ENCODE peak calls at places on chromosomes 5 and 9, in eight cellular contexts. Z, H, R, O, W, J, N and Y are unnamed samples.
A peak's percentile ranks its signal among the peaks of the same experiment; 100 is the strongest.

GRCh38 chr9:75624984-75625383 is 265.5 kb upstream of the PCSK5 start:
- DNase-seq in Z (no peak), H (no peak), R (no peak), O (no peak), W (no peak), J (no peak), N (no peak), Y (no peak)

GRCh38 chr5:103778915-103779314 is 216.3 kb upstream of the NUDT12 start:
- DNase-seq in Z (no peak), H (no peak), R (no peak), O (no peak), W (no peak), J (no peak), N (no peak), Y (no peak)

GRCh38 chr5:158013303-158013702 is 154.4 kb upstream of the CLINT1 start:
- DNase-seq in Z (no peak), H (no peak), R (no peak), O (no peak), W (no peak), J (no peak), N (no peak), Y (no peak)

GRCh38 chr5:178466342-178466741 is 123.9 kb downstream of the COL23A1 start:
- DNase-seq in Z (no peak), H (no peak), R (no peak), O (no peak), W (no peak), J (no peak), N (no peak), Y (no peak)

GRCh38 chr9:21872696-21873095 is 70.3 kb downstream of the MTAP start:
- DNase-seq in Z (no peak), H (no peak), R (no peak), O (no peak), W (no peak), J (no peak), N (no peak), Y (no peak)

GRCh38 chr5:67897980-67898379 is 317.6 kb upstream of the PIK3R1 start:
- DNase-seq in Z (no peak), H (no peak), R (no peak), O (no peak), W (no peak), J (no peak), N (peak; percentile 76), Y (no peak)

GRCh38 chr9:134625361-134626140 is 16.1 kb upstream of the COL5A1 start:
- DNase-seq in Z (no peak), H (no peak), R (no peak), O (peak; percentile 45), W (no peak), J (no peak), N (no peak), Y (peak; percentile 78)

GRCh38 chr5:143244000-143244736 is 159.3 kb downstream of the NR3C1 start:
- DNase-seq in Z (peak; percentile 75), H (no peak), R (peak; percentile 97), O (peak; percentile 97), W (no peak), J (peak; percentile 54), N (peak; percentile 97), Y (peak; percentile 96)

GRCh38 chr5:66284588-66285342 is 140.7 kb downstream of the SREK1 start:
- DNase-seq in Z (no peak), H (no peak), R (no peak), O (no peak), W (no peak), J (no peak), N (no peak), Y (no peak)

GRCh38 chr5:134510970-134511795 is 14.3 kb upstream of the JADE2 start:
- DNase-seq in Z (no peak), H (no peak), R (no peak), O (peak; percentile 6), W (no peak), J (no peak), N (peak; percentile 90), Y (peak; percentile 43)

GRCh38 chr5:23367863-23368262 is 139.5 kb upstream of the PRDM9 start:
- DNase-seq in Z (no peak), H (no peak), R (no peak), O (no peak), W (no peak), J (no peak), N (no peak), Y (no peak)

GRCh38 chr9:130940693-130941576 is 1.9 kb upstream of the FIBCD1 start:
- DNase-seq in Z (peak; percentile 59), H (no peak), R (no peak), O (peak; percentile 53), W (peak; percentile 48), J (peak; percentile 81), N (peak; percentile 83), Y (peak; percentile 30)

GRCh38 chr5:117494208-117494607 is 919.6 kb upstream of the SEMA6A start:
- DNase-seq in Z (no peak), H (no peak), R (peak; percentile 7), O (peak; percentile 77), W (no peak), J (no peak), N (no peak), Y (peak; percentile 13)

GRCh38 chr9:14222149-14222835 is 91.6 kb downstream of the NFIB start:
- DNase-seq in Z (no peak), H (no peak), R (no peak), O (no peak), W (no peak), J (no peak), N (peak; percentile 39), Y (no peak)

GRCh38 chr5:68046445-68046844 is 169.1 kb upstream of the PIK3R1 start:
- DNase-seq in Z (peak; percentile 17), H (no peak), R (peak; percentile 96), O (peak; percentile 99), W (no peak), J (no peak), N (peak; percentile 98), Y (peak; percentile 98)

GRCh38 chr5:119287547-119288073 is 68.2 kb upstream of the TNFAIP8 start:
- DNase-seq in Z (no peak), H (no peak), R (no peak), O (peak; percentile 27), W (no peak), J (no peak), N (peak; percentile 89), Y (no peak)

GRCh38 chr9:71729816-71730526 is 38.3 kb downstream of the CEMIP2 start:
- DNase-seq in Z (no peak), H (no peak), R (no peak), O (no peak), W (no peak), J (no peak), N (peak; percentile 37), Y (no peak)

GRCh38 chr9:64066736-64067368 is 1218.2 kb downstream of the FOXD4L5 start:
- DNase-seq in Z (peak; percentile 10), H (no peak), R (no peak), O (no peak), W (no peak), J (no peak), N (no peak), Y (no peak)

GRCh38 chr5:78660401-78660800 is 11.8 kb upstream of the LHFPL2 start:
- DNase-seq in Z (no peak), H (no peak), R (no peak), O (no peak), W (no peak), J (no peak), N (no peak), Y (no peak)

GRCh38 chr5:78661044-78661443 is 12.5 kb upstream of the LHFPL2 start:
- DNase-seq in Z (no peak), H (no peak), R (no peak), O (no peak), W (no peak), J (no peak), N (no peak), Y (no peak)

GRCh38 chr5:78661691-78662090 is 13.1 kb upstream of the LHFPL2 start:
- DNase-seq in Z (no peak), H (no peak), R (no peak), O (no peak), W (no peak), J (no peak), N (no peak), Y (no peak)

GRCh38 chr5:78659114-78659513 is 10.5 kb upstream of the LHFPL2 start:
- DNase-seq in Z (no peak), H (no peak), R (no peak), O (no peak), W (no peak), J (no peak), N (no peak), Y (no peak)

GRCh38 chr5:78659714-78660113 is 11.1 kb upstream of the LHFPL2 start:
- DNase-seq in Z (no peak), H (no peak), R (no peak), O (peak; percentile 21), W (no peak), J (no peak), N (no peak), Y (peak; percentile 81)
- H3K4me3 ChIP-seq in Z (no peak overlapping the region), H (no peak overlapping the region), R (no peak overlapping the region), O (no peak overlapping the region), W (no peak overlapping the region), J (no peak overlapping the region), N (no peak overlapping the region), Y (no peak overlapping the region)

GRCh38 chr5:176533390-176533789 is 3.8 kb downstream of the RNF44 start:
- DNase-seq in Z (no peak), H (no peak), R (no peak), O (no peak), W (no peak), J (no peak), N (no peak), Y (no peak)
- H3K4me3 ChIP-seq in Z (peak overlapping the region; percentile 77), H (no peak overlapping the region), R (no peak overlapping the region), O (no peak overlapping the region), W (peak overlapping the region; percentile 86), J (no peak overlapping the region), N (no peak overlapping the region), Y (no peak overlapping the region)

GRCh38 chr5:137708062-137708461 is 27.8 kb downstream of the KLHL3 start:
- DNase-seq in Z (no peak), H (no peak), R (no peak), O (no peak), W (no peak), J (no peak), N (no peak), Y (no peak)
- H3K4me3 ChIP-seq in Z (no peak overlapping the region), H (no peak overlapping the region), R (no peak overlapping the region), O (no peak overlapping the region), W (no peak overlapping the region), J (no peak overlapping the region), N (no peak overlapping the region), Y (no peak overlapping the region)

DNA sequence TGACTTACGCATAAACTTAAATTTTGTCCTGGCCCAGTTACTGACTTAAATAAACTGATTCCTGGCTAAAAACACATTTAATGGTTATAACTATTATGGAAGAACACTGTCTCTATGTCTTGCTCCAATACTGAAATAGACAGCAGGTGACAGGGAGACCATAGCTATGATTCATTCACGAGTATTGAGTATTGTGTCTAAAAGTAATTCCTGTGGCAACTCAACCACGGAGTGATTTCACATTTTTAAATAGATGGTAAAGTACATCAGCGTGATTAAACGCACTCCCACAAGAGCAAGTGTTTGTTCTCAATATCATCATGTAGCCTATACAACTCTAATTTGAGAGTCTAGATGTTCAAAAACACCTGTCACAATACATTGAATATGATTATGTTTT is 35.9 kb upstream of the PCSK1 start:
- DNase-seq in Z (no peak), H (no peak), R (no peak), O (no peak), W (no peak), J (no peak), N (no peak), Y (no peak)
- H3K4me3 ChIP-seq in Z (no peak overlapping the region), H (no peak overlapping the region), R (no peak overlapping the region), O (no peak overlapping the region), W (no peak overlapping the region), J (no peak overlapping the region), N (no peak overlapping the region), Y (no peak overlapping the region)